ENCODE peak calls at places on chromosomes 2 and 18, in six cellular contexts. K is fibroblast of lung; Y is NCI-H1417; M is ecto neural progenitor cell; P is activated naive CD4-positive, alpha-beta T cell; O is cardiac muscle cell. Z is an unnamed sample.
A peak's percentile ranks its signal among the peaks of the same experiment; 100 is the strongest.

GRCh38 chr2:102708847-102709559 is 52.8 kb upstream of the TMEM182 start:
- DNase-seq in K (peak; percentile 30), Y (no peak), M (no peak), P (no peak), O (no peak), Z (no peak)

GRCh38 chr2:95034818-95035217 is 9.3 kb downstream of the MAL start:
- DNase-seq in K (no peak), Y (no peak), M (no peak), P (no peak), O (no peak), Z (no peak)

GRCh38 chr2:138475394-138475793 is 26.2 kb upstream of the SPOPL start:
- DNase-seq in K (no peak), Y (no peak), M (no peak), P (no peak), O (no peak), Z (peak; percentile 5)

GRCh38 chr18:75346671-75347070 is 80.8 kb downstream of the SMIM21 start:
- DNase-seq in K (no peak), Y (no peak), M (no peak), P (no peak), O (no peak), Z (no peak)

GRCh38 chr2:175476950-175477349 is 295.4 kb upstream of the ATP5MC3 start:
- DNase-seq in K (no peak), Y (no peak), M (no peak), P (no peak), O (no peak), Z (no peak)

GRCh38 chr2:188850786-188851185 is 123.4 kb upstream of the COL3A1 start:
- DNase-seq in K (peak; percentile 65), Y (no peak), M (no peak), P (no peak), O (no peak), Z (no peak)

GRCh38 chr18:77557030-77557429 is 307.4 kb downstream of the GALR1 start:
- DNase-seq in K (no peak), Y (no peak), M (peak; percentile 63), P (no peak), O (peak; percentile 72), Z (no peak)

GRCh38 chr2:128988326-128988725 is 669.7 kb upstream of the HS6ST1 start:
- DNase-seq in K (no peak), Y (no peak), M (no peak), P (no peak), O (no peak), Z (no peak)

GRCh38 chr2:15400240-15400826 is 160.8 kb downstream of the NBAS start:
- DNase-seq in K (no peak), Y (no peak), M (no peak), P (no peak), O (no peak), Z (no peak)

GRCh38 chr18:43661570-43661969 is 384.3 kb upstream of the SYT4 start:
- DNase-seq in K (peak; percentile 82), Y (peak; percentile 28), M (no peak), P (no peak), O (peak; percentile 35), Z (no peak)

GRCh38 chr18:58901143-58901542 is 36.5 kb downstream of the ZNF532 start:
- DNase-seq in K (no peak), Y (no peak), M (no peak), P (no peak), O (no peak), Z (no peak)

GRCh38 chr18:79402977-79403722 is 7.4 kb downstream of the NFATC1 start:
- DNase-seq in K (no peak), Y (no peak), M (no peak), P (no peak), O (no peak), Z (no peak)